ENCODE peak calls at places on chromosomes 16 and 17, in nine cellular contexts. Z is IMR-90, O is cardiac muscle cell, I is A549, S is fibroblast of lung, R is endodermal cell, D is thoracic aorta, B is H1, X is right lobe of liver. T is an unnamed sample.

GRCh38 chr17:17822189-17822978 is 14.4 kb downstream of the SREBF1 start:
- DNase-seq in Z (peak; percentile 87), O (peak; percentile 91), I (no peak), S (peak; percentile 93), R (no peak), D (no peak), B (no peak), X (peak; percentile 90), T (no peak)

GRCh38 chr16:12876778-12877177 is 24.6 kb upstream of the SHISA9 start:
- DNase-seq in Z (no peak), O (no peak), I (no peak), S (no peak), R (peak; percentile 11), D (no peak), B (no peak), X (no peak), T (no peak)

GRCh38 chr17:61335845-61336655 is 63.6 kb upstream of the TBX2 start:
- DNase-seq in Z (peak; percentile 78), O (no peak), I (no peak), S (peak; percentile 90), R (no peak), D (no peak), B (no peak), X (peak; percentile 83), T (no peak)

GRCh38 chr17:13864551-13864950 is 204.8 kb upstream of the COX10 start:
- DNase-seq in Z (peak; percentile 66), O (peak; percentile 54), I (no peak), S (peak; percentile 79), R (no peak), D (no peak), B (no peak), X (no peak), T (no peak)

GRCh38 chr16:4140652-4141051 is 24.4 kb upstream of the ADCY9 start:
- DNase-seq in Z (peak; percentile 63), O (peak; percentile 32), I (no peak), S (peak; percentile 60), R (no peak), D (no peak), B (no peak), X (no peak), T (no peak)

GRCh38 chr17:32625971-32626370 is 139.2 kb downstream of the CDK5R1 start:
- DNase-seq in Z (no peak), O (no peak), I (no peak), S (no peak), R (peak; percentile 57), D (no peak), B (no peak), X (no peak), T (no peak)

GRCh38 chr17:73759324-73760185 is 115.3 kb upstream of the SDK2 start:
- DNase-seq in Z (no peak), O (no peak), I (no peak), S (no peak), R (peak; percentile 64), D (no peak), B (no peak), X (no peak), T (no peak)

GRCh38 chr17:71247455-71248015 is 873.3 kb upstream of the SOX9 start:
- DNase-seq in Z (no peak), O (no peak), I (no peak), S (no peak), R (no peak), D (no peak), B (no peak), X (no peak), T (no peak)

GRCh38 chr17:34926661-34927060 is 34.6 kb downstream of the CCT6B start:
- DNase-seq in Z (no peak), O (no peak), I (no peak), S (no peak), R (no peak), D (no peak), B (no peak), X (no peak), T (no peak)

GRCh38 chr17:1076299-1076981 is 79.5 kb downstream of the TIMM22 start:
- DNase-seq in Z (no peak), O (no peak), I (no peak), S (no peak), R (peak; percentile 41), D (no peak), B (no peak), X (no peak), T (no peak)

GRCh38 chr17:41624208-41625101 is at the start of gene KRT17:
- DNase-seq in Z (no peak), O (no peak), I (no peak), S (no peak), R (peak; percentile 69), D (no peak), B (no peak), X (no peak), T (peak; percentile 68)

GRCh38 chr17:82055023-82055964 is 3.6 kb downstream of the GPS1 start:
- DNase-seq in Z (no peak), O (no peak), I (no peak), S (no peak), R (no peak), D (no peak), B (no peak), X (no peak), T (no peak)

GRCh38 chr16:70649300-70649699 is 2.9 kb downstream of the IL34 start:
- DNase-seq in Z (peak; percentile 26), O (no peak), I (no peak), S (no peak), R (no peak), D (no peak), B (no peak), X (peak; percentile 14), T (no peak)

GRCh38 chr17:29005936-29006438 is at the start of gene SEZ6:
- DNase-seq in Z (peak; percentile 48), O (peak; percentile 76), I (peak; percentile 79), S (peak; percentile 55), R (peak; percentile 98), D (no peak), B (peak; percentile 94), X (peak; percentile 74), T (peak; percentile 88)

GRCh38 chr16:57148481-57148880 is 37.4 kb downstream of the PSME3IP1 start:
- DNase-seq in Z (no peak), O (no peak), I (no peak), S (no peak), R (no peak), D (no peak), B (peak; percentile 45), X (peak; percentile 34), T (no peak)

GRCh38 chr17:56737741-56738161 is 96.0 kb downstream of the C17orf67 start:
- DNase-seq in Z (peak; percentile 82), O (peak; percentile 82), I (no peak), S (peak; percentile 68), R (peak; percentile 70), D (no peak), B (no peak), X (no peak), T (no peak)

GRCh38 chr17:45306623-45307022 is 10.2 kb downstream of the MAP3K14 start:
- DNase-seq in Z (no peak), O (no peak), I (no peak), S (no peak), R (no peak), D (no peak), B (no peak), X (no peak), T (no peak)

GRCh38 chr17:82327289-82327688 is 6.3 kb downstream of the SECTM1 start:
- DNase-seq in Z (no peak), O (no peak), I (no peak), S (no peak), R (no peak), D (no peak), B (no peak), X (no peak), T (no peak)

GRCh38 chr16:853981-854807 is 53.7 kb upstream of the GNG13 start:
- DNase-seq in Z (no peak), O (no peak), I (no peak), S (no peak), R (no peak), D (no peak), B (no peak), X (no peak), T (no peak)
- H3K9me3 ChIP-seq in Z (peaks cover 29% of the 10 kb centered on the region), O (no peaks in the 10 kb centered on the region), I (peaks cover 41% of the 10 kb centered on the region), S (no peaks in the 10 kb centered on the region), R (peaks cover 31% of the 10 kb centered on the region), D (no peaks in the 10 kb centered on the region), B (peaks cover 48% of the 10 kb centered on the region), X (no peaks in the 10 kb centered on the region), T (no peaks in the 10 kb centered on the region)

GRCh38 chr16:9521749-9522370 is 430.4 kb downstream of the HAPSTR1 start:
- DNase-seq in Z (no peak), O (no peak), I (no peak), S (no peak), R (peak; percentile 89), D (no peak), B (no peak), X (no peak), T (no peak)

GRCh38 chr16:9518054-9518453 is 426.6 kb downstream of the HAPSTR1 start:
- DNase-seq in Z (no peak), O (peak; percentile 1), I (no peak), S (no peak), R (no peak), D (no peak), B (no peak), X (no peak), T (no peak)

DNA sequence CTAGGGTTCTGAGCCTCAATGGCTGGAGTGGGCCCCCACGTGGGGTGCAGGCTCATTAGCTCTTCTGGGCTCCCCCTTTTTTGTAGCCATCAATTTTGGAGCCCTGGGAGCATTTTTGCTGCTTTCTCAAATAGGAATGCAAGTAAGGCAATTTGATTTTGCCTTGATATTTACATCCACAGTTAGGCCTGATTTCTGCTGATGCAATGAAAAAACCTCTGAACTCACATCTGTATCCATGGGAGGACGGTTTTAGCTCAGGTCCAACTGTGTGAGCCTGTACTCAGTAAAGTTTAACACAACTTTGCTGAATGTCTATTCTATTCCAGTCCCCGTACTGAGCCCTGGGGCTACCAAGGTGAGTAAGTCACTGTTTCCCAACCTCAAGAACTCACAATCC is 425.0 kb downstream of the HAPSTR1 start:
- DNase-seq in Z (no peak), O (no peak), I (no peak), S (no peak), R (no peak), D (no peak), B (no peak), X (no peak), T (no peak)
- TF ChIP-seq CTCF in Z (no peak), O (no peak), I (no peak), S (no peak), R (no peak), D (no peak), B (no peak), X (no peak), T (no peak)

DNA sequence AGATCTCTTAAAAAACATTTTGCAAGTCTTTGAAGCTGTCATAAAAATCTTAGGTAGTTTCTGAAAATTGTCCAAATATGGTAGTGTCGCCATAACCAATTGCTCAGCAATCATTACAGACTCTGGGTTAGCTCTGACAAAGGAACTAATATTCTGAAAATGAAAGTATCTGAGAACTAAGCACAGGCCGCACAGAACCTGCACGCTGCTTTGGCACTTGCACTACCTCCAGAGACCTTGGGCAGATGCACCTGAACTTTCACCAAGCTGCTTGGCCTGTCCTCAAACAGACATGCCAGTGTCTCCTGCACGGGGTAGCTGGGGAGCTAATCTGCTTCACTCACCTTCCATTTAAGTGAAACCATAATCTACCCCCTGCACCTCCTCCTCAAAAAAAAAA is 317.0 kb downstream of the MAF start:
- DNase-seq in Z (no peak), O (no peak), I (no peak), S (no peak), R (no peak), D (no peak), B (no peak), X (peak; percentile 81), T (no peak)
- H3K4me1 ChIP-seq in Z (no peaks in the 10 kb centered on the region), O (no peaks in the 10 kb centered on the region), I (no peaks in the 10 kb centered on the region), S (no peaks in the 10 kb centered on the region), R (no peaks in the 10 kb centered on the region), D (peaks cover 9% of the 10 kb centered on the region), B (no peaks in the 10 kb centered on the region), X (no peaks in the 10 kb centered on the region), T (peaks cover 13% of the 10 kb centered on the region)

GRCh38 chr16:35497399-35497798 is 2038.0 kb downstream of the TP53TG3F start:
- DNase-seq in Z (no peak), O (no peak), I (no peak), S (no peak), R (no peak), D (no peak), B (no peak), X (no peak), T (no peak)
- H3K9me3 ChIP-seq in Z (peaks cover 20% of the 10 kb centered on the region), O (no peaks in the 10 kb centered on the region), I (no peaks in the 10 kb centered on the region), S (no peaks in the 10 kb centered on the region), R (peaks cover 81% of the 10 kb centered on the region), D (no peaks in the 10 kb centered on the region), B (peaks cover 74% of the 10 kb centered on the region), X (no peaks in the 10 kb centered on the region), T (peaks cover 3% of the 10 kb centered on the region)